ENCODE peak calls at places on chromosome 19, in six cellular contexts. D is fibroblast of lung, P is pancreas, U is DND-41, F is cardiac muscle cell, M is body of pancreas. R is an unnamed sample.
A peak's percentile ranks its signal among the peaks of the same experiment; 100 is the strongest.

GRCh38 chr19:3176715-3177501 is 1.7 kb upstream of the S1PR4 start:
- DNase-seq in D (peak; percentile 73), P (no peak), U (no peak), F (no peak), M (no peak), R (no peak)

GRCh38 chr19:53892981-53893325 is 11.0 kb downstream of the PRKCG start:
- DNase-seq in D (no peak), P (no peak), U (no peak), F (no peak), M (no peak), R (no peak)

GRCh38 chr19:17435218-17435617 is 13.2 kb downstream of the TMEM221 start:
- DNase-seq in D (no peak), P (no peak), U (no peak), F (no peak), M (no peak), R (no peak)

GRCh38 chr19:40252395-40252794 is 25.9 kb upstream of the CCNP start:
- DNase-seq in D (no peak), P (no peak), U (no peak), F (no peak), M (peak; percentile 22), R (no peak)

GRCh38 chr19:30307191-30307974 is 64.8 kb upstream of the ZNF536 start:
- DNase-seq in D (no peak), P (no peak), U (no peak), F (no peak), M (no peak), R (no peak)

GRCh38 chr19:2607712-2608601 is 94.5 kb downstream of the GNG7 start:
- DNase-seq in D (no peak), P (no peak), U (peak; percentile 40), F (no peak), M (no peak), R (peak; percentile 62)

GRCh38 chr19:47540748-47541147 is 25.9 kb upstream of the NAPA start:
- DNase-seq in D (peak; percentile 21), P (no peak), U (no peak), F (peak; percentile 65), M (peak; percentile 17), R (no peak)

GRCh38 chr19:10271543-10272086 is 695 bp downstream of the ICAM1 start:
- DNase-seq in D (no peak), P (no peak), U (no peak), F (peak; percentile 51), M (no peak), R (peak; percentile 30)

GRCh38 chr19:51480590-51480989 is 2.3 kb downstream of the CEACAM18 start:
- DNase-seq in D (no peak), P (no peak), U (peak; percentile 27), F (peak; percentile 56), M (no peak), R (no peak)

GRCh38 chr19:17481986-17482385 is 11.7 kb downstream of the SLC27A1 start:
- DNase-seq in D (no peak), P (no peak), U (no peak), F (no peak), M (no peak), R (no peak)

GRCh38 chr19:22783651-22784050 is 300 bp downstream of the ZNF99 start:
- DNase-seq in D (no peak), P (no peak), U (no peak), F (no peak), M (no peak), R (no peak)

GRCh38 chr19:23823952-23824389 is 65.3 kb upstream of the ZNF681 start:
- DNase-seq in D (peak; percentile 1), P (no peak), U (peak; percentile 61), F (peak; percentile 1), M (no peak), R (no peak)

GRCh38 chr19:10230155-10230903 is 802 bp downstream of the S1PR2 start:
- DNase-seq in D (peak; percentile 54), P (peak; percentile 30), U (peak; percentile 44), F (peak; percentile 75), M (peak; percentile 26), R (peak; percentile 64)

GRCh38 chr19:49911381-49912145 is 14.9 kb upstream of the IL4I1 start:
- DNase-seq in D (no peak), P (no peak), U (no peak), F (peak; percentile 16), M (no peak), R (no peak)

DNA sequence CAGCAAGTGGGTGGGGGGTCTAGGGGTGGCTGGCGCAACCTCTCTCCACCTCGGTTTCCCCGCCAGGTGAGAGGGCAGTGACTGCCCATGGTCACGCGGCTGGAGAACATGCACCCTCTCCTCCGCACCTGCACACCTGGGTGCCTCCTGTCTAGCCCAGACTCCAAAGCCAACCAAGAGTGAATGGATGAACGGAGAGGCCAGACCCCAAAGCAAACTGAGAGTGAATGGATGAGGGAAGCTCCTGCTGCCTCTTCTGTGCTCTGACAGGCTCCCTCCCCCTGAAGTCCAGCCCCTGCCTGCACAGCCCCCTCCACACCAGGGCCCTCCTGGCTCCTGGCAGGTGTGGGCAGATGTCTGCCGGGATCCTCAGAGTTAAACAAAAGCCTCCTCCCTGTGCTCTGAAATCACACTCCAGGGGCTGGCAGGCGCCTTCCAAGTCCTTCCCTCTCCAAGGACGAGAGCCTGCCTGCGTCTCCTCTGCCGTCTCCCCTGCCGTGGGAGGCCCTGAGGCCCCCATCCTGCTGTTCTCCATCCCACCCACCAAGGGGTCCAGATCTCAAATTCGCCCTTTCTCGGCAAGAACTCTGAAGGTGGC is 2.2 kb downstream of the SBNO2 start:
- DNase-seq in D (no peak), P (no peak), U (no peak), F (no peak), M (peak; percentile 32), R (no peak)
- H3K4me3 ChIP-seq in D (peak overlapping the region; percentile 91), P (no peak overlapping the region), U (no peak overlapping the region), F (no peak overlapping the region), M (no peak overlapping the region), R (peak overlapping the region; percentile 88)

GRCh38 chr19:7868326-7868670 is 5.9 kb downstream of the PRR36 start:
- DNase-seq in D (no peak), P (no peak), U (peak; percentile 74), F (no peak), M (no peak), R (no peak)

GRCh38 chr19:7869910-7870511 is 4.2 kb downstream of the PRR36 start:
- DNase-seq in D (no peak), P (peak; percentile 79), U (peak; percentile 87), F (no peak), M (peak; percentile 82), R (no peak)

GRCh38 chr19:7870571-7871279 is 3.5 kb downstream of the PRR36 start:
- DNase-seq in D (peak; percentile 27), P (peak; percentile 80), U (peak; percentile 81), F (peak; percentile 22), M (peak; percentile 71), R (peak; percentile 48)

GRCh38 chr19:7868671-7869452 is 5.3 kb downstream of the PRR36 start:
- DNase-seq in D (peak; percentile 34), P (peak; percentile 87), U (peak; percentile 84), F (peak; percentile 53), M (peak; percentile 91), R (peak; percentile 78)

DNA sequence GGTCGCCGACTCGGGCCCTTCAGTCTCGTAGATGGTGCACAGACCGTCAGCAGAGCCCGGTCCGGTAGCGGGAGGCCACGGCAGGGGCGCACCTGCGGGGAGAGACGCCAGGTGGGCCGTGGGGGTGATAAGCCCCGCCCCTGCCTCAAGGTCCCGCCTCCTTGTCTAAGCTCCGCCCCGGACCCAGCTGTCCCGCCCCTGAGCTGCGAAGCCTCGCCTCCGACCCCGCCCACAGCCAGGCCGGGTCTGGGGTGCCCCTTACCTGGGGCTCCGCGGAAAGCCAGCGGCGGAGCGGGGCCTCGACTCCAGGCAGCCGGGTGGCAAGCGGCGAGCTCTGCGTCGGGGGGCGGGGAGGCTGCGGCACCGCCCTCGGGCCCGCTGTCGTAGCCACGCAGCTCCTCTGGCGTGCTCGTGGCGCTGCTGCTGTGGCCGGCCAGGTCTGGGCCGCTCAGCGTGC is 4.7 kb downstream of the PRR36 start:
- DNase-seq in D (no peak), P (peak; percentile 85), U (no peak), F (peak; percentile 40), M (peak; percentile 83), R (peak; percentile 54)
- H3K4me1 ChIP-seq in D (peaks cover 7% of the 10 kb centered on the region), P (no peaks in the 10 kb centered on the region), U (peaks cover 31% of the 10 kb centered on the region), F (peaks cover 6% of the 10 kb centered on the region), M (peaks cover 48% of the 10 kb centered on the region), R (peaks cover 4% of the 10 kb centered on the region)

GRCh38 chr19:14073925-14074838 is 1.6 kb downstream of the MISP3 start:
- DNase-seq in D (no peak), P (no peak), U (peak; percentile 55), F (no peak), M (peak; percentile 43), R (no peak)

GRCh38 chr19:14072535-14073231 is at the start of gene MISP3:
- DNase-seq in D (peak; percentile 53), P (peak; percentile 86), U (peak; percentile 26), F (no peak), M (peak; percentile 91), R (peak; percentile 50)

GRCh38 chr19:14078406-14078805 is 5.8 kb downstream of the MISP3 start:
- DNase-seq in D (no peak), P (no peak), U (no peak), F (no peak), M (no peak), R (no peak)

GRCh38 chr19:14070268-14071050 is 2.1 kb upstream of the MISP3 start:
- DNase-seq in D (no peak), P (no peak), U (no peak), F (no peak), M (no peak), R (peak; percentile 57)

DNA sequence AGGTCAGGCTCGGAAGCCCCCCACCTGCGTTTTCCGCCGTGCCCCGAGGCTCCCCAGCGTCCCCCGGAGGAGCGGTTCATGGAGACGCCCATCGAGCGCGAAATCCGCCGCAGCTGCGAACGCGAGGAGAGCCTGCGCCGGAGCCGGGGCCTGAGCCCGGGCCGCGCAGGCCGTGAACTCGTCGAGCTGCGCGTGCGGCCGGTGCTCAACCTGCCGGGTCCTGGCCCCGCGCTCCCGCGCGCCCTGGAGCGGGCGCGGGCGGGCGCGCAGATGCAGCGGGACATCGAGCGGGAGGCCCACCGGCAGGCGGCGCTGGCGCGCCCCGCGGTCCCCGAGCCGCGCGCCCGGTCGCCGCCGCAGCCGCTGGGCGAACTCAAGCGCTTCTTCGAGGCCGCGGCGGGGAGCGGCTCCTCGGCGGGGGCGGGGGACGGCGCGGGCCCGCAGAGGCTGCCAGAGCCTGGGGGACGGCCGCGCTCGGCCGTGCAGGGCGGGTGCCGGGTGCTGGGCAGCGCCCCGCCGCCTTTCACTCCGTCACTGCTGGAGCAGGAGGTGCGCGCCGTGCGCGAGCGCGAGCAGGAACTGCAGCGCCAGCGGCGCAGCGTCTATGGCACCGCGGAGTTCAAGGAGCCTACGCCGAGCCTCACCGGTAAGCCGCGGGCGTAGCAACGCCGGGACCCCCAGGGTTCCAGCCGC is 792 bp downstream of the MISP3 start:
- DNase-seq in D (peak; percentile 83), P (peak; percentile 83), U (peak; percentile 81), F (peak; percentile 81), M (peak; percentile 84), R (peak; percentile 83)
- TF ChIP-seq CTCF in D (peak; percentile 13), P (no peak), U (peak; percentile 73), F (peak; percentile 7), M (no peak), R (peak; percentile 67)

DNA sequence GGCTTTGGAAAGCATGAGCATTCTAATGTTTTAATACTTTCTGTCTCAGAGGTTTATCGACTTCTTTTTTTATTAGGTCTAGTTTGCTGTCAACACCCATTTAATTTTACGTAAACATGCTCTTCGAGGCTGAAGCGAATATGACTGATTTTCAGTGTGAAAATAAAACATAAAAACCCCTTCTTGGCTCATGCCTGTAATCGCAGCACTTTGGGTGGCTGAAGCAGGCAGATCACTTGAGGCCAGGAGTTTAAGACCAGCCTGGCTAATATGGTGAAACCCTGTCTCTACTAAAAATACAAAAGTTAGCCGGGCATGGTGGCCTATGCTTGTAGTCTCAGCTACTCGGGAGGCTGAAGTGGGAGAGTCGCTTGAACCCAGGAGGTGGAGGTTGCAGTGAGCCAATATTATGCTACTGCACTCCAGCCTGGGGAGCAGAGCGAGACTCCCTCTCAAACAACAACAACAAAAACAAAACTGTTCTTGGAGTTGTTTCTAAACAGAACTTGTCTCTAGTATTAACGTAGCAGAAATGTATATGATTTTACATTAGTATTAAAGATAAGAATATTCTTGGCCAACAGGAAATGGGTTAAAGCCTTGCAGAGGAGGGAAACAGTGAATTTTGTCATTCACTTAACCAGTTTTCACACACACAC is 7.1 kb upstream of the IGFL3 start:
- DNase-seq in D (peak; percentile 53), P (no peak), U (no peak), F (no peak), M (no peak), R (no peak)
- H3K4me3 ChIP-seq in D (no peak overlapping the region), P (no peak overlapping the region), U (no peak overlapping the region), F (no peak overlapping the region), M (no peak overlapping the region), R (no peak overlapping the region)